ENCODE peak calls at places on chromosomes 16 and 17, in five cellular contexts. R, C, S, K and B are unnamed samples.

GRCh38 chr16:86941731-86942468 is 363.6 kb downstream of the FOXL1 start:
- DNase-seq in R (no peak), C (no peak), S (no peak), K (no peak), B (peak; percentile 24)

GRCh38 chr17:45824475-45824874 is 20.2 kb upstream of the SPPL2C start:
- DNase-seq in R (no peak), C (no peak), S (no peak), K (no peak), B (no peak)

GRCh38 chr17:33871720-33872535 is 383.2 kb upstream of the CCL2 start:
- DNase-seq in R (no peak), C (no peak), S (no peak), K (no peak), B (peak; percentile 64)

GRCh38 chr17:78826836-78827509 is 13.6 kb downstream of the USP36 start:
- DNase-seq in R (no peak), C (peak; percentile 9), S (no peak), K (no peak), B (no peak)

GRCh38 chr17:73133911-73134649 is 30.7 kb upstream of the SSTR2 start:
- DNase-seq in R (no peak), C (no peak), S (no peak), K (no peak), B (no peak)

GRCh38 chr17:42553161-42553818 is 567 bp downstream of the HSD17B1 start:
- DNase-seq in R (no peak), C (no peak), S (no peak), K (no peak), B (no peak)

GRCh38 chr17:68199837-68200688 is 47.8 kb upstream of the AMZ2 start:
- DNase-seq in R (no peak), C (no peak), S (no peak), K (no peak), B (no peak)

GRCh38 chr17:28372203-28372944 is 880 bp downstream of the SARM1 start:
- DNase-seq in R (peak; percentile 23), C (no peak), S (peak; percentile 41), K (peak; percentile 35), B (no peak)

GRCh38 chr17:63436523-63437110 is 9.5 kb downstream of the CYB561 start:
- DNase-seq in R (no peak), C (no peak), S (no peak), K (no peak), B (no peak)

GRCh38 chr17:8753136-8753975 is 5.0 kb downstream of the SPDYE4 start:
- DNase-seq in R (no peak), C (no peak), S (no peak), K (no peak), B (no peak)

GRCh38 chr17:44005865-44006580 is 1.6 kb downstream of the NAGS start:
- DNase-seq in R (no peak), C (no peak), S (peak; percentile 29), K (no peak), B (no peak)

GRCh38 chr17:20774472-20775135 is 195.1 kb downstream of the CDRT15L2 start:
- DNase-seq in R (no peak), C (no peak), S (no peak), K (no peak), B (no peak)

GRCh38 chr17:56021681-56022205 is 131.5 kb upstream of the ANKFN1 start:
- DNase-seq in R (no peak), C (no peak), S (no peak), K (no peak), B (no peak)